ENCODE peak calls at places on chromosomes 2 and 18, in seven cellular contexts. One of them, this sample, is unnamed.

GRCh38 chr2:156892449-156893335 is 364.8 kb upstream of the GALNT5 start:
- DNase-seq in esophagus muscularis mucosa: no peak
- DNase-seq in upper lobe of left lung: no peak
- DNase-seq in testis: no peak
- DNase-seq in spleen: no peak
- DNase-seq in Peyer's patch: no peak
- DNase-seq in uterus: no peak
- DNase-seq in this sample: peak; percentile 39

GRCh38 chr18:34993289-34993688 is 47.9 kb upstream of the MAPRE2 start:
- DNase-seq in esophagus muscularis mucosa: no peak
- DNase-seq in upper lobe of left lung: no peak
- DNase-seq in testis: no peak
- DNase-seq in spleen: no peak
- DNase-seq in Peyer's patch: no peak
- DNase-seq in uterus: no peak
- DNase-seq in this sample: no peak

GRCh38 chr18:79485788-79486355 is 90.1 kb downstream of the NFATC1 start:
- DNase-seq in esophagus muscularis mucosa: no peak
- DNase-seq in upper lobe of left lung: no peak
- DNase-seq in testis: no peak
- DNase-seq in spleen: peak; percentile 1
- DNase-seq in Peyer's patch: peak; percentile 10
- DNase-seq in uterus: no peak
- DNase-seq in this sample: no peak

GRCh38 chr2:196565106-196565505 is 74.4 kb upstream of the CCDC150 start:
- DNase-seq in esophagus muscularis mucosa: no peak
- DNase-seq in upper lobe of left lung: no peak
- DNase-seq in testis: no peak
- DNase-seq in spleen: no peak
- DNase-seq in Peyer's patch: no peak
- DNase-seq in uterus: no peak
- DNase-seq in this sample: no peak

GRCh38 chr2:80117401-80117800 is 187.2 kb downstream of the LRRTM1 start:
- DNase-seq in esophagus muscularis mucosa: no peak
- DNase-seq in upper lobe of left lung: no peak
- DNase-seq in testis: no peak
- DNase-seq in spleen: no peak
- DNase-seq in Peyer's patch: no peak
- DNase-seq in uterus: no peak
- DNase-seq in this sample: no peak

GRCh38 chr18:9586814-9587213 is 27.5 kb downstream of the PPP4R1 start:
- DNase-seq in esophagus muscularis mucosa: no peak
- DNase-seq in upper lobe of left lung: no peak
- DNase-seq in testis: no peak
- DNase-seq in spleen: no peak
- DNase-seq in Peyer's patch: no peak
- DNase-seq in uterus: no peak
- DNase-seq in this sample: no peak

GRCh38 chr18:46343940-46344372 is 239.8 kb downstream of the HAUS1 start:
- DNase-seq in esophagus muscularis mucosa: no peak
- DNase-seq in upper lobe of left lung: no peak
- DNase-seq in testis: no peak
- DNase-seq in spleen: peak; percentile 88
- DNase-seq in Peyer's patch: peak; percentile 41
- DNase-seq in uterus: no peak
- DNase-seq in this sample: peak; percentile 37

GRCh38 chr2:152558174-152559091 is 158.8 kb downstream of the PRPF40A start:
- DNase-seq in esophagus muscularis mucosa: no peak
- DNase-seq in upper lobe of left lung: no peak
- DNase-seq in testis: no peak
- DNase-seq in spleen: no peak
- DNase-seq in Peyer's patch: no peak
- DNase-seq in uterus: no peak
- DNase-seq in this sample: no peak

GRCh38 chr2:43000242-43001054 is 208.1 kb upstream of the HAAO start:
- DNase-seq in esophagus muscularis mucosa: no peak
- DNase-seq in upper lobe of left lung: peak; percentile 40
- DNase-seq in testis: no peak
- DNase-seq in spleen: peak; percentile 53
- DNase-seq in Peyer's patch: no peak
- DNase-seq in uterus: no peak
- DNase-seq in this sample: no peak

GRCh38 chr18:44627245-44627644 is 53.4 kb upstream of the SETBP1 start:
- DNase-seq in esophagus muscularis mucosa: no peak
- DNase-seq in upper lobe of left lung: no peak
- DNase-seq in testis: no peak
- DNase-seq in spleen: no peak
- DNase-seq in Peyer's patch: no peak
- DNase-seq in uterus: no peak
- DNase-seq in this sample: no peak

GRCh38 chr2:1884933-1885580 is 140.7 kb upstream of the PXDN start:
- DNase-seq in esophagus muscularis mucosa: no peak
- DNase-seq in upper lobe of left lung: no peak
- DNase-seq in testis: no peak
- DNase-seq in spleen: no peak
- DNase-seq in Peyer's patch: no peak
- DNase-seq in uterus: no peak
- DNase-seq in this sample: no peak

GRCh38 chr2:108587621-108588020 is 53.4 kb downstream of the LIMS1 start:
- DNase-seq in esophagus muscularis mucosa: no peak
- DNase-seq in upper lobe of left lung: peak; percentile 34
- DNase-seq in testis: no peak
- DNase-seq in spleen: no peak
- DNase-seq in Peyer's patch: no peak
- DNase-seq in uterus: peak; percentile 46
- DNase-seq in this sample: no peak

GRCh38 chr2:195612515-195613495 is 44.2 kb upstream of the SLC39A10 start:
- DNase-seq in esophagus muscularis mucosa: no peak
- DNase-seq in upper lobe of left lung: no peak
- DNase-seq in testis: no peak
- DNase-seq in spleen: no peak
- DNase-seq in Peyer's patch: no peak
- DNase-seq in uterus: no peak
- DNase-seq in this sample: no peak

GRCh38 chr2:25558262-25558661 is 115.1 kb downstream of the DTNB start:
- DNase-seq in esophagus muscularis mucosa: no peak
- DNase-seq in upper lobe of left lung: no peak
- DNase-seq in testis: no peak
- DNase-seq in spleen: no peak
- DNase-seq in Peyer's patch: no peak
- DNase-seq in uterus: no peak
- DNase-seq in this sample: no peak

GRCh38 chr2:28606986-28607441 is 111.2 kb downstream of the PLB1 start:
- DNase-seq in esophagus muscularis mucosa: no peak
- DNase-seq in upper lobe of left lung: no peak
- DNase-seq in testis: no peak
- DNase-seq in spleen: peak; percentile 66
- DNase-seq in Peyer's patch: no peak
- DNase-seq in uterus: peak; percentile 61
- DNase-seq in this sample: no peak

GRCh38 chr2:53452400-53452799 is 315.2 kb upstream of the CHAC2 start:
- DNase-seq in esophagus muscularis mucosa: no peak
- DNase-seq in upper lobe of left lung: no peak
- DNase-seq in testis: no peak
- DNase-seq in spleen: no peak
- DNase-seq in Peyer's patch: no peak
- DNase-seq in uterus: no peak
- DNase-seq in this sample: no peak

GRCh38 chr2:218010116-218010837 is 7.5 kb upstream of the TNS1 start:
- DNase-seq in esophagus muscularis mucosa: no peak
- DNase-seq in upper lobe of left lung: peak; percentile 92
- DNase-seq in testis: peak; percentile 37
- DNase-seq in spleen: peak; percentile 85
- DNase-seq in Peyer's patch: peak; percentile 69
- DNase-seq in uterus: peak; percentile 76
- DNase-seq in this sample: peak; percentile 63

GRCh38 chr2:6845312-6845711 is 20.4 kb downstream of the CMPK2 start:
- DNase-seq in esophagus muscularis mucosa: no peak
- DNase-seq in upper lobe of left lung: no peak
- DNase-seq in testis: no peak
- DNase-seq in spleen: no peak
- DNase-seq in Peyer's patch: no peak
- DNase-seq in uterus: no peak
- DNase-seq in this sample: no peak

GRCh38 chr2:207039225-207039624 is 99.9 kb downstream of the CPO start:
- DNase-seq in esophagus muscularis mucosa: no peak
- DNase-seq in upper lobe of left lung: no peak
- DNase-seq in testis: no peak
- DNase-seq in spleen: no peak
- DNase-seq in Peyer's patch: no peak
- DNase-seq in uterus: no peak
- DNase-seq in this sample: no peak

GRCh38 chr18:75376004-75376403 is 51.5 kb downstream of the SMIM21 start:
- DNase-seq in esophagus muscularis mucosa: no peak
- DNase-seq in upper lobe of left lung: no peak
- DNase-seq in testis: no peak
- DNase-seq in spleen: no peak
- DNase-seq in Peyer's patch: no peak
- DNase-seq in uterus: no peak
- DNase-seq in this sample: no peak

GRCh38 chr18:45221363-45221762 is 393.9 kb upstream of the SLC14A2 start:
- DNase-seq in esophagus muscularis mucosa: no peak
- DNase-seq in upper lobe of left lung: no peak
- DNase-seq in testis: no peak
- DNase-seq in spleen: no peak
- DNase-seq in Peyer's patch: no peak
- DNase-seq in uterus: no peak
- DNase-seq in this sample: no peak

GRCh38 chr2:161238559-161239415 is 69.4 kb upstream of the PSMD14 start:
- DNase-seq in esophagus muscularis mucosa: no peak
- DNase-seq in upper lobe of left lung: peak; percentile 91
- DNase-seq in testis: peak; percentile 74
- DNase-seq in spleen: peak; percentile 88
- DNase-seq in Peyer's patch: peak; percentile 67
- DNase-seq in uterus: peak; percentile 61
- DNase-seq in this sample: peak; percentile 22

GRCh38 chr18:76620326-76620813 is 125.3 kb upstream of the ZNF516 start:
- DNase-seq in esophagus muscularis mucosa: peak; percentile 94
- DNase-seq in upper lobe of left lung: peak; percentile 92
- DNase-seq in testis: peak; percentile 91
- DNase-seq in spleen: peak; percentile 90
- DNase-seq in Peyer's patch: no peak
- DNase-seq in uterus: peak; percentile 80
- DNase-seq in this sample: peak; percentile 42

GRCh38 chr2:64524604-64525322 is 635 bp downstream of the AFTPH start:
- DNase-seq in esophagus muscularis mucosa: peak; percentile 91
- DNase-seq in upper lobe of left lung: no peak
- DNase-seq in testis: peak; percentile 62
- DNase-seq in spleen: no peak
- DNase-seq in Peyer's patch: no peak
- DNase-seq in uterus: no peak
- DNase-seq in this sample: peak; percentile 22

GRCh38 chr2:201414099-201415023 is 36.9 kb downstream of the TRAK2 start:
- DNase-seq in esophagus muscularis mucosa: no peak
- DNase-seq in upper lobe of left lung: no peak
- DNase-seq in testis: no peak
- DNase-seq in spleen: no peak
- DNase-seq in Peyer's patch: no peak
- DNase-seq in uterus: no peak
- DNase-seq in this sample: no peak

GRCh38 chr2:201408931-201409330 is 42.3 kb downstream of the TRAK2 start:
- DNase-seq in esophagus muscularis mucosa: no peak
- DNase-seq in upper lobe of left lung: no peak
- DNase-seq in testis: no peak
- DNase-seq in spleen: no peak
- DNase-seq in Peyer's patch: no peak
- DNase-seq in uterus: no peak
- DNase-seq in this sample: no peak

GRCh38 chr2:201413143-201413542 is 38.1 kb downstream of the TRAK2 start:
- DNase-seq in esophagus muscularis mucosa: no peak
- DNase-seq in upper lobe of left lung: no peak
- DNase-seq in testis: no peak
- DNase-seq in spleen: no peak
- DNase-seq in Peyer's patch: no peak
- DNase-seq in uterus: no peak
- DNase-seq in this sample: no peak

GRCh38 chr2:201413552-201413951 is 37.7 kb downstream of the TRAK2 start:
- DNase-seq in esophagus muscularis mucosa: no peak
- DNase-seq in upper lobe of left lung: no peak
- DNase-seq in testis: no peak
- DNase-seq in spleen: no peak
- DNase-seq in Peyer's patch: no peak
- DNase-seq in uterus: no peak
- DNase-seq in this sample: no peak

GRCh38 chr2:201411421-201411820 is 39.8 kb downstream of the TRAK2 start:
- DNase-seq in esophagus muscularis mucosa: no peak
- DNase-seq in upper lobe of left lung: no peak
- DNase-seq in testis: no peak
- DNase-seq in spleen: no peak
- DNase-seq in Peyer's patch: no peak
- DNase-seq in uterus: no peak
- DNase-seq in this sample: no peak
- H3K27ac ChIP-seq in esophagus muscularis mucosa: peak overlapping the region; percentile 11
- H3K27ac ChIP-seq in upper lobe of left lung: no peak overlapping the region
- H3K27ac ChIP-seq in testis: no peak overlapping the region
- H3K27ac ChIP-seq in spleen: no peak overlapping the region
- H3K27ac ChIP-seq in Peyer's patch: no peak overlapping the region
- H3K27ac ChIP-seq in uterus: no peak overlapping the region
- H3K27ac ChIP-seq in this sample: no peak overlapping the region

GRCh38 chr2:129229830-129230441 is 749.5 kb upstream of the RAB6C start:
- DNase-seq in esophagus muscularis mucosa: peak; percentile 68
- DNase-seq in upper lobe of left lung: no peak
- DNase-seq in testis: no peak
- DNase-seq in spleen: no peak
- DNase-seq in Peyer's patch: no peak
- DNase-seq in uterus: no peak
- DNase-seq in this sample: no peak
- TF ChIP-seq POLR2A in esophagus muscularis mucosa: no peak
- TF ChIP-seq POLR2A in upper lobe of left lung: no peak
- TF ChIP-seq POLR2A in testis: no peak
- TF ChIP-seq POLR2A in spleen: no peak
- TF ChIP-seq POLR2A in Peyer's patch: no peak
- TF ChIP-seq POLR2A in uterus: no peak
- TF ChIP-seq POLR2A in this sample: no peak

DNA sequence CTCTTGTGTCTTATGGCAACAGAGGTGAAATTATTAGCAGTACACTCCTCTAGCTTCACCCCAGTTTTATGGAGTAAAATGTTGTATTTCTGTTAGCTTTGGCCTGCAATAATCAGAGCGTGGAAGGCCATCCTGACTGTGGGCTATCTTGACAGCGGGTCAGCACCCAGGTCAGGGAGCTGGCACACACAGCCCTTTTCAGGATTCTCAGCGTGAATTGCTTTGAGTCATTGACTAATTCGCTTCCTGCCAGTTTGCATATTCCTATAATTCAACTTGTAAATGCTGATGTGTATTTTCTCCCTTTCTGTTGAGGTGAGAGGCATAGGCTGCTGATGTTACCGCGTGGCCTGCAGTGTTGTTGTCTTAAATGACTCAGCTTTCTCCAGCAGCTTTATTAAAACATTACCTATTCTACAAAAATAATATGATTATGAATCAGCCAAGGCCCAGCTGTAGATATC is 109.6 kb upstream of the EML6 start:
- DNase-seq in esophagus muscularis mucosa: no peak
- DNase-seq in upper lobe of left lung: no peak
- DNase-seq in testis: no peak
- DNase-seq in spleen: no peak
- DNase-seq in Peyer's patch: no peak
- DNase-seq in uterus: no peak
- DNase-seq in this sample: no peak
- H3K27ac ChIP-seq in esophagus muscularis mucosa: no peak overlapping the region
- H3K27ac ChIP-seq in upper lobe of left lung: peak overlapping the region; percentile 76
- H3K27ac ChIP-seq in testis: no peak overlapping the region
- H3K27ac ChIP-seq in spleen: peak overlapping the region; percentile 87
- H3K27ac ChIP-seq in Peyer's patch: no peak overlapping the region
- H3K27ac ChIP-seq in uterus: peak overlapping the region; percentile 2
- H3K27ac ChIP-seq in this sample: peak overlapping the region; percentile 32

GRCh38 chr2:233354500-233354924 is 218 bp downstream of the DGKD start:
- DNase-seq in esophagus muscularis mucosa: no peak
- DNase-seq in upper lobe of left lung: peak; percentile 95
- DNase-seq in testis: no peak
- DNase-seq in spleen: no peak
- DNase-seq in Peyer's patch: no peak
- DNase-seq in uterus: no peak
- DNase-seq in this sample: no peak
- TF ChIP-seq POLR2A in esophagus muscularis mucosa: no peak
- TF ChIP-seq POLR2A in upper lobe of left lung: no peak
- TF ChIP-seq POLR2A in testis: no peak
- TF ChIP-seq POLR2A in spleen: no peak
- TF ChIP-seq POLR2A in Peyer's patch: no peak
- TF ChIP-seq POLR2A in uterus: no peak
- TF ChIP-seq POLR2A in this sample: no peak